ENCODE peak calls at places on chromosomes 3 and 15, in ten cellular contexts. W is H9, K is lung, L is stomach, O is upper lobe of right lung, A is fibroblast of lung, S is psoas muscle, V is adrenal gland, P is left ventricle myocardium inferior, U is IMR-90. Z is an unnamed sample. For H3K4me1, the result is how much of the 10 kb centered on the place peaks cover.

GRCh38 chr15:58065011-58065444 is 483 bp downstream of the ALDH1A2 start:
- DNase-seq in O (peak), L (no peak), S (peak), K (no peak), P (peak), U (no peak), V (no peak), A (no peak), W (peak), Z (no peak)

GRCh38 chr3:94784274-94784673 is 721.4 kb downstream of the NSUN3 start:
- DNase-seq in A (no peak), S (no peak), K (no peak), V (no peak), O (no peak), L (no peak), W (no peak), P (no peak), U (no peak), Z (no peak)

GRCh38 chr3:107450254-107450653 is 72.5 kb upstream of the BBX start:
- DNase-seq in W (no peak), P (no peak), K (no peak), V (no peak), S (no peak), A (no peak), L (no peak), O (no peak), U (peak), Z (no peak)

GRCh38 chr3:14241716-14242115 is 63.1 kb downstream of the LSM3 start:
- DNase-seq in A (no peak), K (no peak), L (no peak), U (no peak), S (no peak), P (no peak), V (no peak), O (no peak), W (no peak), Z (no peak)

GRCh38 chr3:66553714-66554113 is 52.9 kb upstream of the LRIG1 start:
- DNase-seq in V (no peak), K (no peak), A (no peak), U (no peak), O (no peak), S (no peak), P (no peak), W (no peak), L (no peak), Z (no peak)

GRCh38 chr3:30667250-30667585 is 60.8 kb downstream of the TGFBR2 start:
- DNase-seq in V (no peak), W (peak), K (no peak), L (no peak), O (no peak), S (no peak), P (no peak), A (no peak), U (no peak), Z (no peak)

GRCh38 chr15:52466134-52466701 is 62.5 kb downstream of the MYO5A start:
- DNase-seq in W (peak), P (peak), V (no peak), L (peak), A (no peak), K (no peak), U (no peak), S (peak), O (peak), Z (no peak)

GRCh38 chr15:47961401-47962090 is 159.2 kb upstream of the SLC24A5 start:
- DNase-seq in O (no peak), A (no peak), S (no peak), K (no peak), W (no peak), U (no peak), P (no peak), V (no peak), L (no peak), Z (no peak)

GRCh38 chr3:196486263-196486662 is 17.3 kb downstream of the RNF168 start:
- DNase-seq in V (no peak), W (no peak), O (no peak), U (no peak), S (no peak), K (no peak), L (no peak), A (no peak), P (no peak), Z (no peak)

GRCh38 chr15:55197362-55197705 is 593 bp upstream of the RSL24D1 start:
- DNase-seq in K (no peak), W (no peak), L (no peak), P (no peak), O (no peak), U (no peak), S (no peak), A (no peak), V (no peak), Z (no peak)

GRCh38 chr3:36944641-36945270 is at the start of gene TRANK1:
- DNase-seq in U (peak), K (peak), V (peak), O (peak), P (peak), A (peak), S (peak), L (peak), W (peak), Z (peak)

GRCh38 chr3:49872801-49873281 is 3.1 kb upstream of the CAMKV start:
- DNase-seq in U (no peak), P (no peak), W (no peak), A (no peak), O (no peak), L (no peak), K (no peak), S (no peak), V (no peak), Z (no peak)

GRCh38 chr3:56864090-56864489 is 62.3 kb upstream of the ARHGEF3 start:
- DNase-seq in W (no peak), P (no peak), S (no peak), U (no peak), L (no peak), A (no peak), V (no peak), O (no peak), K (no peak), Z (no peak)

GRCh38 chr3:29317659-29318173 is 36.8 kb downstream of the RBMS3 start:
- DNase-seq in S (no peak), A (no peak), P (no peak), V (no peak), W (no peak), L (no peak), K (no peak), U (no peak), O (no peak), Z (no peak)

GRCh38 chr3:111944377-111944776 is 34.4 kb upstream of the ABHD10 start:
- DNase-seq in O (no peak), P (no peak), K (no peak), V (no peak), A (peak), L (no peak), U (no peak), S (no peak), W (no peak), Z (no peak)

GRCh38 chr3:150414989-150415388 is 6.9 kb downstream of the TSC22D2 start:
- DNase-seq in W (no peak), U (peak), A (no peak), K (no peak), V (no peak), O (no peak), L (no peak), S (no peak), P (no peak), Z (no peak)

GRCh38 chr3:52440249-52440551 is 4.7 kb downstream of the SEMA3G start:
- DNase-seq in L (no peak), K (no peak), W (no peak), A (no peak), U (no peak), S (no peak), P (no peak), O (peak), V (no peak), Z (no peak)

GRCh38 chr15:95286911-95287769 is 1043.4 kb upstream of the NR2F2 start:
- DNase-seq in P (no peak), L (no peak), V (no peak), W (peak), S (no peak), U (peak), A (peak), O (no peak), K (no peak), Z (no peak)

GRCh38 chr3:196344663-196345062 is 6.5 kb upstream of the TM4SF19 start:
- DNase-seq in O (no peak), K (no peak), A (no peak), U (no peak), L (no peak), P (no peak), W (no peak), V (no peak), S (no peak), Z (no peak)

GRCh38 chr3:126146525-126147146 is 33.8 kb downstream of the ALDH1L1 start:
- DNase-seq in O (no peak), A (no peak), S (peak), P (no peak), L (no peak), U (no peak), V (peak), K (peak), W (no peak), Z (no peak)

GRCh38 chr3:157572559-157573270 is 69.5 kb upstream of the VEPH1 start:
- DNase-seq in O (no peak), K (peak), U (peak), S (no peak), V (peak), A (peak), P (no peak), W (no peak), L (no peak), Z (no peak)

GRCh38 chr3:165451671-165452070 is 255.5 kb upstream of the SLITRK3 start:
- DNase-seq in O (no peak), P (no peak), V (no peak), U (no peak), A (no peak), K (no peak), W (no peak), L (no peak), S (no peak), Z (no peak)

GRCh38 chr15:52150043-52150825 is 37.7 kb upstream of the BCL2L10 start:
- DNase-seq in S (no peak), P (no peak), A (no peak), K (no peak), U (no peak), O (no peak), L (no peak), W (no peak), V (peak), Z (no peak)

GRCh38 chr3:38916706-38917105 is 100.7 kb upstream of the SCN10A start:
- DNase-seq in P (no peak), U (peak), W (no peak), K (no peak), A (no peak), O (no peak), V (no peak), S (no peak), L (no peak), Z (no peak)

GRCh38 chr3:100532411-100532810 is 40.0 kb downstream of the TMEM45A start:
- DNase-seq in W (no peak), P (no peak), O (no peak), L (no peak), A (no peak), K (no peak), V (no peak), U (no peak), S (no peak), Z (no peak)

GRCh38 chr15:100812802-100813201 is 66.8 kb upstream of the ALDH1A3 start:
- DNase-seq in K (no peak), S (no peak), V (no peak), O (no peak), A (no peak), U (no peak), P (no peak), L (no peak), W (no peak), Z (no peak)

GRCh38 chr15:98728107-98728810 is 79.9 kb downstream of the IGF1R start:
- DNase-seq in A (no peak), K (no peak), O (no peak), P (no peak), U (no peak), W (no peak), V (no peak), S (no peak), L (no peak), Z (no peak)

GRCh38 chr3:86982883-86983282 is 8.1 kb downstream of the VGLL3 start:
- DNase-seq in A (peak), S (no peak), L (no peak), O (no peak), U (peak), V (no peak), K (no peak), P (no peak), W (no peak), Z (peak)

GRCh38 chr3:24646790-24647189 is 152.1 kb upstream of the THRB start:
- DNase-seq in S (no peak), V (no peak), U (no peak), A (no peak), O (no peak), P (no peak), L (no peak), W (no peak), K (no peak), Z (no peak)
- H3K27ac ChIP-seq in S (no peak), V (no peak), U (no peak), A (no peak), O (no peak), P (no peak), L (no peak), W (no peak), K (no peak), Z (no peak)

DNA sequence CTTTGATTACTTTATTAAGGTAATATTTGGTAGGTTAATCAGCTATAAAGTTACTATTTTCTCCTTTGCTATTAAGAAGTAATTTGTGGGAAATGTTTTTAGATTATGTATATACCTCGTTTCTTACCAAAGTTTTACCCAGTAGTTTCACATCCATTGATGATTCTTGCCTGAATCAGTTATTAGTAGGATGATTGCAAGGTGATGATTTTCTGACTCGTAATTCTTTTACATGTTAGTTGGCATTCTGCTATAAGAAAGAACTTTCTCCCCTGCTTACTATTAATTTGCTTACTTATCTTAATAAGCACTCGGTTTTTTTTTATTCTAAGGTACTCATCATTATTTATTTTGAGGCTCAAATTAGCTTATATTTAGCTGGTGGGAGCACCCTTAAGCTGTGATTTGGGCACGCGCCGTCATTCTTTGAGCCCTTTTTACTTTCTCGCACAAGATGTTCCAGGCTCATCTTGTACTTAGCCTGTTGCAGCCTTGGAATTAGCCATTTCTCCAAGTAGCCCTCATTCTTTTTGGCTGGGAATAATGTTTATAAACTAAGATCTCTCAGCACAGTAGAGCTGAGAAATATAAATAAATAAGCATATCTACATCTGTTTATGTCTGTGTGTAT is 15.3 kb downstream of the USP3 start:
- DNase-seq in U (no peak), P (no peak), A (no peak), O (no peak), S (no peak), V (no peak), L (no peak), W (no peak), K (no peak), Z (no peak)
- H3K4me1 ChIP-seq in U (under half), P (half or more), A (under half), O (half or more), S (half or more), V (half or more), L (half or more), W (under half), K (under half), Z (half or more)

DNA sequence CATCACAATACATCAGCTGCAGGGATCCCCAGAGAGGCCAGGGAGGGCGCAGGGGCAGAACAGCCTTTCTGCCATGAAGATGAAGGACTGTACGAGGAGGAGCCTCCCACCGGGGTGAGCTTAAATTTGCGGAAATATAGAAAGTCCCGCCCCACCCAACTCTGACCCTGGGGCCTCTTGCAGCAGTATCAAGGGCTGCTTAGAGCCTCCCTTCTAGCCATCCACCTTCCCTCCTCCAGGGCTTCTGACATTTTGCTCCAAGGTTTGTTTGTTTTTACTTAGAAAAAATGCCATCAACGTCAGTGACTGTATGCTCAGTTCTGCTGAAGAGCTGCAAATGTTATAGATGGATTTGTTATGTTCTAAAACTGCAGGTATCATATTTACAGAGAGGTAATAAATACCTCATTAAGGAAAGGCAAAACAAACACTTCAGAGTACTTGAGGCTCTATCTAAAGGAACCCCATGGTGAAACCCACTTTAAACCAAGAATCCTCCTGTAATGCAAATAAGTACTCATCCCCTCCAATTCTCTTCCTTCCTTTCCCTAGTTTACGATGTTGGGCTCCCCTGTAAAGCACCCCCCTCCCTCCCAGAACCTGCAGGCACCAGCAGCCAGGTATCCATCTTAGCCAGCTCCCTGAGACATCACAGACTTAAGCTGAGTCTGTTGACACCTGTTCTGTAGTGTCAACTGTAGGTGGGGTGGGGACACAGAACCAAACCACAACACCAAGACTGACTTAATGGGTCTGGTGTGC is 30.5 kb downstream of the RFTN1 start:
- DNase-seq in W (peak), A (no peak), K (peak), V (peak), O (peak), S (peak), U (peak), P (no peak), L (no peak), Z (no peak)
- H3K27ac ChIP-seq in W (no peak), A (no peak), K (peak), V (peak), O (peak), S (peak), U (peak), P (peak), L (no peak), Z (no peak)

DNA sequence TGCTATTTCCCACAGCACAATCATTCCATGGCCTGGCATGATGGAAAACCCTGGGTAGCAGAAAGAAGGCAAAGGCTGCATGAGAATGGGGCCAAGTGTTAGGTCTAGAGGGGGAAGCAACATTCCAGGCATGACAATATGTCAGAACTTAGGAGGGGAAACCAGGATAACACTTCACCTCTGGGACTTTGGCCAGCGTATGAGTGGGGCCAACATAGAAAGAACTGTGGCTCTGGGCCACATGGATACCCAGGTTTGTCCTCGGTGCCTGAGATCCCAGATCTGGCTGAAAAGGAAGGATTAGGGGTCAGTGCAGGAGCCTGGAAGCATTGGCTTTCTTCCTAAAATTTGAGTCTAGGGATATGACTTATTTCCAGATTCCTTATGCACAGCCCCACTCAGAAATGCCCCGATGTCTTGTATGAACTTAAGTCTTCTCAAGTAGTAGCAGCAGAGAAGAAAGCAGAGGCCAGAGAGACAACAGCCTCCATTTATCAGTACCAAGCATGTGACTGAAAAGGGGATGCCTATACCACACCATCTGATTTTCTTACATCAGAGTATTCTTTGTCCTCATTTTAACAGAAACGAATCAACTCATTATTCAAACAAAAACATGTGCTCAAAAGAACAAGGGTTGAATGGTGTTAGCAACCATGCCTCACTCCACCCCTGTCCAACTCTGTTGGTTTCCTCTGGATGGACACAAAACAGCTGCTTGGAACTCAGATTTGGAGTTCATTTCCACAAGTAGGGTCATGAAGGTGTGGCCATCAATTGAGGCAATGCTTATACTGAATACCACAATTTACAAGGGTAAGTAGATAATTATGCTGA is 43.7 kb upstream of the NDUFB4 start:
- DNase-seq in K (no peak), O (no peak), V (no peak), W (no peak), S (no peak), U (no peak), P (peak), L (no peak), A (no peak), Z (no peak)
- H3K4me1 ChIP-seq in K (under half), O (under half), V (under half), W (under half), S (under half), U (under half), P (half or more), L (under half), A (under half), Z (under half)